ENCODE peak calls at places on chromosomes 6 and 20, in seven cellular contexts. One of them, this sample, is unnamed. For H3K4me1, the result is how much of the 10 kb centered on the place peaks cover.

GRCh38 chr20:47330933-47331708 is 25.4 kb downstream of the ZMYND8 start:
- DNase-seq in A549: peak
- DNase-seq in lower lobe of right lung: no peak
- DNase-seq in CD8-positive, alpha-beta T cell: no peak
- DNase-seq in stomach: no peak
- DNase-seq in cardiac muscle cell: no peak
- DNase-seq in endothelial cell of umbilical vein: peak
- DNase-seq in this sample: no peak

GRCh38 chr6:12119085-12119588 is 107.0 kb downstream of the HIVEP1 start:
- DNase-seq in cardiac muscle cell: no peak
- DNase-seq in A549: peak
- DNase-seq in stomach: no peak
- DNase-seq in lower lobe of right lung: no peak
- DNase-seq in CD8-positive, alpha-beta T cell: peak
- DNase-seq in endothelial cell of umbilical vein: no peak
- DNase-seq in this sample: no peak

GRCh38 chr6:159692303-159693127 is 526 bp downstream of the SOD2 start:
- DNase-seq in cardiac muscle cell: peak
- DNase-seq in CD8-positive, alpha-beta T cell: peak
- DNase-seq in lower lobe of right lung: peak
- DNase-seq in stomach: peak
- DNase-seq in endothelial cell of umbilical vein: peak
- DNase-seq in A549: peak
- DNase-seq in this sample: peak

GRCh38 chr20:20712004-20712473 is 405 bp downstream of the RALGAPA2 start:
- DNase-seq in endothelial cell of umbilical vein: peak
- DNase-seq in cardiac muscle cell: peak
- DNase-seq in A549: no peak
- DNase-seq in stomach: peak
- DNase-seq in CD8-positive, alpha-beta T cell: no peak
- DNase-seq in lower lobe of right lung: no peak
- DNase-seq in this sample: no peak

GRCh38 chr20:40639956-40640355 is 49.1 kb downstream of the MAFB start:
- DNase-seq in endothelial cell of umbilical vein: no peak
- DNase-seq in cardiac muscle cell: no peak
- DNase-seq in stomach: no peak
- DNase-seq in CD8-positive, alpha-beta T cell: no peak
- DNase-seq in A549: no peak
- DNase-seq in lower lobe of right lung: no peak
- DNase-seq in this sample: no peak

GRCh38 chr20:41654292-41654691 is 36.1 kb upstream of the CHD6 start:
- DNase-seq in cardiac muscle cell: no peak
- DNase-seq in endothelial cell of umbilical vein: no peak
- DNase-seq in stomach: peak
- DNase-seq in CD8-positive, alpha-beta T cell: no peak
- DNase-seq in A549: no peak
- DNase-seq in lower lobe of right lung: no peak
- DNase-seq in this sample: no peak

GRCh38 chr20:45206746-45207145 is at the start of gene SEMG1:
- DNase-seq in lower lobe of right lung: no peak
- DNase-seq in CD8-positive, alpha-beta T cell: no peak
- DNase-seq in cardiac muscle cell: no peak
- DNase-seq in stomach: no peak
- DNase-seq in A549: no peak
- DNase-seq in endothelial cell of umbilical vein: no peak
- DNase-seq in this sample: no peak

GRCh38 chr20:19780261-19780660 is 22.2 kb downstream of the RIN2 start:
- DNase-seq in endothelial cell of umbilical vein: no peak
- DNase-seq in A549: no peak
- DNase-seq in stomach: no peak
- DNase-seq in CD8-positive, alpha-beta T cell: no peak
- DNase-seq in cardiac muscle cell: no peak
- DNase-seq in lower lobe of right lung: no peak
- DNase-seq in this sample: no peak

GRCh38 chr6:27668442-27669275 is 195.8 kb upstream of the ZNF184 start:
- DNase-seq in stomach: no peak
- DNase-seq in endothelial cell of umbilical vein: peak
- DNase-seq in cardiac muscle cell: peak
- DNase-seq in CD8-positive, alpha-beta T cell: no peak
- DNase-seq in lower lobe of right lung: no peak
- DNase-seq in A549: peak
- DNase-seq in this sample: no peak

GRCh38 chr6:139540276-139540675 is 165.8 kb upstream of the CITED2 start:
- DNase-seq in cardiac muscle cell: no peak
- DNase-seq in CD8-positive, alpha-beta T cell: peak
- DNase-seq in A549: no peak
- DNase-seq in stomach: peak
- DNase-seq in endothelial cell of umbilical vein: peak
- DNase-seq in lower lobe of right lung: no peak
- DNase-seq in this sample: no peak

GRCh38 chr20:45336530-45337366 is 11.5 kb downstream of the SDC4 start:
- DNase-seq in endothelial cell of umbilical vein: no peak
- DNase-seq in stomach: peak
- DNase-seq in A549: peak
- DNase-seq in cardiac muscle cell: no peak
- DNase-seq in CD8-positive, alpha-beta T cell: no peak
- DNase-seq in lower lobe of right lung: no peak
- DNase-seq in this sample: peak

GRCh38 chr20:43843096-43843964 is 71.3 kb upstream of the TOX2 start:
- DNase-seq in endothelial cell of umbilical vein: peak
- DNase-seq in cardiac muscle cell: no peak
- DNase-seq in CD8-positive, alpha-beta T cell: no peak
- DNase-seq in lower lobe of right lung: no peak
- DNase-seq in stomach: no peak
- DNase-seq in A549: peak
- DNase-seq in this sample: no peak

GRCh38 chr20:47070176-47070575 is 175.5 kb downstream of the EYA2 start:
- DNase-seq in stomach: no peak
- DNase-seq in endothelial cell of umbilical vein: no peak
- DNase-seq in A549: no peak
- DNase-seq in CD8-positive, alpha-beta T cell: no peak
- DNase-seq in lower lobe of right lung: no peak
- DNase-seq in cardiac muscle cell: no peak
- DNase-seq in this sample: no peak

GRCh38 chr6:133568970-133569889 is 319.7 kb upstream of the TCF21 start:
- DNase-seq in endothelial cell of umbilical vein: peak
- DNase-seq in A549: peak
- DNase-seq in lower lobe of right lung: no peak
- DNase-seq in CD8-positive, alpha-beta T cell: no peak
- DNase-seq in stomach: no peak
- DNase-seq in cardiac muscle cell: peak
- DNase-seq in this sample: peak

GRCh38 chr6:169252805-169253189 is 849 bp downstream of the THBS2 start:
- DNase-seq in lower lobe of right lung: peak
- DNase-seq in A549: no peak
- DNase-seq in stomach: no peak
- DNase-seq in cardiac muscle cell: peak
- DNase-seq in CD8-positive, alpha-beta T cell: no peak
- DNase-seq in endothelial cell of umbilical vein: no peak
- DNase-seq in this sample: peak

GRCh38 chr6:16759646-16760535 is 1.4 kb downstream of the ATXN1 start:
- DNase-seq in stomach: peak
- DNase-seq in lower lobe of right lung: peak
- DNase-seq in cardiac muscle cell: peak
- DNase-seq in endothelial cell of umbilical vein: peak
- DNase-seq in A549: peak
- DNase-seq in CD8-positive, alpha-beta T cell: peak
- DNase-seq in this sample: peak

GRCh38 chr6:129186988-129187387 is 304.1 kb downstream of the LAMA2 start:
- DNase-seq in lower lobe of right lung: no peak
- DNase-seq in CD8-positive, alpha-beta T cell: no peak
- DNase-seq in cardiac muscle cell: no peak
- DNase-seq in stomach: no peak
- DNase-seq in A549: no peak
- DNase-seq in endothelial cell of umbilical vein: peak
- DNase-seq in this sample: no peak

GRCh38 chr6:89209457-89209856 is 7.7 kb downstream of the GABRR1 start:
- DNase-seq in lower lobe of right lung: no peak
- DNase-seq in cardiac muscle cell: no peak
- DNase-seq in endothelial cell of umbilical vein: no peak
- DNase-seq in CD8-positive, alpha-beta T cell: no peak
- DNase-seq in stomach: no peak
- DNase-seq in A549: no peak
- DNase-seq in this sample: no peak

GRCh38 chr6:19327246-19327645 is 509.9 kb upstream of the ID4 start:
- DNase-seq in endothelial cell of umbilical vein: no peak
- DNase-seq in A549: no peak
- DNase-seq in cardiac muscle cell: no peak
- DNase-seq in CD8-positive, alpha-beta T cell: no peak
- DNase-seq in stomach: no peak
- DNase-seq in lower lobe of right lung: no peak
- DNase-seq in this sample: no peak

GRCh38 chr20:47354710-47355488 is 1.6 kb downstream of the ZMYND8 start:
- DNase-seq in stomach: no peak
- DNase-seq in A549: peak
- DNase-seq in CD8-positive, alpha-beta T cell: no peak
- DNase-seq in endothelial cell of umbilical vein: peak
- DNase-seq in cardiac muscle cell: no peak
- DNase-seq in lower lobe of right lung: no peak
- DNase-seq in this sample: no peak

GRCh38 chr6:71886184-71887005 is at the start of gene RIMS1:
- DNase-seq in stomach: no peak
- DNase-seq in cardiac muscle cell: peak
- DNase-seq in endothelial cell of umbilical vein: no peak
- DNase-seq in CD8-positive, alpha-beta T cell: no peak
- DNase-seq in lower lobe of right lung: no peak
- DNase-seq in A549: peak
- DNase-seq in this sample: no peak

GRCh38 chr20:44031822-44032582 is 117.3 kb downstream of the TOX2 start:
- DNase-seq in endothelial cell of umbilical vein: no peak
- DNase-seq in A549: no peak
- DNase-seq in CD8-positive, alpha-beta T cell: no peak
- DNase-seq in cardiac muscle cell: no peak
- DNase-seq in stomach: no peak
- DNase-seq in lower lobe of right lung: no peak
- DNase-seq in this sample: no peak

GRCh38 chr6:42103218-42103617 is 39.2 kb downstream of the C6orf132 start:
- DNase-seq in CD8-positive, alpha-beta T cell: no peak
- DNase-seq in cardiac muscle cell: peak
- DNase-seq in stomach: no peak
- DNase-seq in lower lobe of right lung: no peak
- DNase-seq in endothelial cell of umbilical vein: no peak
- DNase-seq in A549: no peak
- DNase-seq in this sample: no peak

GRCh38 chr6:125888989-125889656 is 67.4 kb upstream of the HINT3 start:
- DNase-seq in stomach: no peak
- DNase-seq in A549: peak
- DNase-seq in endothelial cell of umbilical vein: peak
- DNase-seq in cardiac muscle cell: peak
- DNase-seq in CD8-positive, alpha-beta T cell: no peak
- DNase-seq in lower lobe of right lung: no peak
- DNase-seq in this sample: no peak

GRCh38 chr20:23233341-23233740 is 117.2 kb upstream of the NXT1 start:
- DNase-seq in lower lobe of right lung: no peak
- DNase-seq in A549: no peak
- DNase-seq in cardiac muscle cell: no peak
- DNase-seq in endothelial cell of umbilical vein: no peak
- DNase-seq in stomach: no peak
- DNase-seq in CD8-positive, alpha-beta T cell: no peak
- DNase-seq in this sample: no peak

GRCh38 chr20:576156-576555 is 32.6 kb upstream of the CSNK2A1 start:
- DNase-seq in endothelial cell of umbilical vein: peak
- DNase-seq in A549: no peak
- DNase-seq in CD8-positive, alpha-beta T cell: no peak
- DNase-seq in stomach: no peak
- DNase-seq in cardiac muscle cell: no peak
- DNase-seq in lower lobe of right lung: no peak
- DNase-seq in this sample: no peak

GRCh38 chr20:577167-577791 is 32.8 kb downstream of the TCF15 start:
- DNase-seq in cardiac muscle cell: no peak
- DNase-seq in stomach: no peak
- DNase-seq in CD8-positive, alpha-beta T cell: no peak
- DNase-seq in lower lobe of right lung: no peak
- DNase-seq in A549: peak
- DNase-seq in endothelial cell of umbilical vein: peak
- DNase-seq in this sample: no peak

GRCh38 chr20:574297-574942 is 30.8 kb upstream of the CSNK2A1 start:
- DNase-seq in A549: no peak
- DNase-seq in stomach: no peak
- DNase-seq in CD8-positive, alpha-beta T cell: no peak
- DNase-seq in cardiac muscle cell: no peak
- DNase-seq in endothelial cell of umbilical vein: peak
- DNase-seq in lower lobe of right lung: no peak
- DNase-seq in this sample: peak

GRCh38 chr20:573414-574296 is 30.1 kb upstream of the CSNK2A1 start:
- DNase-seq in endothelial cell of umbilical vein: no peak
- DNase-seq in stomach: no peak
- DNase-seq in CD8-positive, alpha-beta T cell: no peak
- DNase-seq in cardiac muscle cell: no peak
- DNase-seq in lower lobe of right lung: no peak
- DNase-seq in A549: no peak
- DNase-seq in this sample: no peak

GRCh38 chr20:575230-575629 is 31.6 kb upstream of the CSNK2A1 start:
- DNase-seq in cardiac muscle cell: no peak
- DNase-seq in A549: no peak
- DNase-seq in endothelial cell of umbilical vein: no peak
- DNase-seq in stomach: no peak
- DNase-seq in lower lobe of right lung: no peak
- DNase-seq in CD8-positive, alpha-beta T cell: no peak
- DNase-seq in this sample: no peak
- H3K4me1 ChIP-seq in cardiac muscle cell: under half
- H3K4me1 ChIP-seq in A549: under half
- H3K4me1 ChIP-seq in endothelial cell of umbilical vein: half or more
- H3K4me1 ChIP-seq in stomach: under half
- H3K4me1 ChIP-seq in lower lobe of right lung: under half
- H3K4me1 ChIP-seq in CD8-positive, alpha-beta T cell: under half
- H3K4me1 ChIP-seq in this sample: under half

GRCh38 chr6:118644007-118644406 is 7.4 kb downstream of the CEP85L start:
- DNase-seq in A549: no peak
- DNase-seq in endothelial cell of umbilical vein: no peak
- DNase-seq in stomach: no peak
- DNase-seq in CD8-positive, alpha-beta T cell: no peak
- DNase-seq in cardiac muscle cell: no peak
- DNase-seq in lower lobe of right lung: no peak
- DNase-seq in this sample: no peak
- H3K27ac ChIP-seq in A549: no peak
- H3K27ac ChIP-seq in endothelial cell of umbilical vein: no peak
- H3K27ac ChIP-seq in stomach: no peak
- H3K27ac ChIP-seq in CD8-positive, alpha-beta T cell: no peak
- H3K27ac ChIP-seq in cardiac muscle cell: no peak
- H3K27ac ChIP-seq in lower lobe of right lung: no peak
- H3K27ac ChIP-seq in this sample: no peak

GRCh38 chr6:3164388-3164787 is 7.0 kb upstream of the TUBB2A start:
- DNase-seq in lower lobe of right lung: no peak
- DNase-seq in stomach: no peak
- DNase-seq in endothelial cell of umbilical vein: no peak
- DNase-seq in cardiac muscle cell: no peak
- DNase-seq in CD8-positive, alpha-beta T cell: no peak
- DNase-seq in A549: no peak
- DNase-seq in this sample: no peak
- TF ChIP-seq CTCF in lower lobe of right lung: no peak
- TF ChIP-seq CTCF in stomach: no peak
- TF ChIP-seq CTCF in endothelial cell of umbilical vein: no peak
- TF ChIP-seq CTCF in cardiac muscle cell: no peak
- TF ChIP-seq CTCF in CD8-positive, alpha-beta T cell: no peak
- TF ChIP-seq CTCF in A549: no peak
- TF ChIP-seq CTCF in this sample: no peak

DNA sequence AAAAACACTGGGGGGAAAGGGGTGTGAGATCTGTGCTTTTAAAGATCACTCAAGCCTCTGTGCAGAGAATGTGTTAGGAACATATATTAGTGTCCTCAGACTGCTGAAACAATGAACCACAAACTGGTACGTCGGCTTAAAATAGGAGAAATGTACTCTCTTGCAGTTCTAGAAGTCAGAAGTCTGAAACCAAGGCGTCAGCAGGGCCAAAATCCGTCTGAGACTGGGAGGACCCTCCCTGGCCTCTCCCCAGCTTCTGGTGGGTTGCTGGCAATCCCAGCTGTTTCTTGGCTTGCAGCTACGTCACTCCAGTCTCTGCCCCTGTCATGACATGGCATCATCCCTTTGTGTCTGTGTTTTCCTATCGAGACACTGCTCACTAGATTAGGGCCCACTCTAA is 3.9 kb downstream of the CDH26 start:
- DNase-seq in A549: no peak
- DNase-seq in lower lobe of right lung: no peak
- DNase-seq in CD8-positive, alpha-beta T cell: no peak
- DNase-seq in stomach: no peak
- DNase-seq in endothelial cell of umbilical vein: no peak
- DNase-seq in cardiac muscle cell: no peak
- DNase-seq in this sample: no peak
- H3K4me1 ChIP-seq in A549: under half
- H3K4me1 ChIP-seq in lower lobe of right lung: under half
- H3K4me1 ChIP-seq in CD8-positive, alpha-beta T cell: under half
- H3K4me1 ChIP-seq in stomach: under half
- H3K4me1 ChIP-seq in endothelial cell of umbilical vein: under half
- H3K4me1 ChIP-seq in cardiac muscle cell: under half
- H3K4me1 ChIP-seq in this sample: under half